ENCODE peak calls at places on chromosomes 3 and 15, in seven cellular contexts. E is AG04450; J is DND-41; B is right atrium auricular region; S is right cardiac atrium; T is sigmoid colon; R is CD4-positive, CD25-positive, alpha-beta regulatory T cell. M is an unnamed sample.

GRCh38 chr3:171001957-171002694 is 24.4 kb downstream of the SLC2A2 start:
- DNase-seq in E (no peak), J (no peak), B (no peak), S (no peak), T (no peak), R (no peak), M (no peak)

GRCh38 chr15:86433983-86434382 is 354.3 kb downstream of the AGBL1 start:
- DNase-seq in E (no peak), J (no peak), B (no peak), S (no peak), T (no peak), R (no peak), M (no peak)

GRCh38 chr3:7669641-7670040 is 808.7 kb downstream of the GRM7 start:
- DNase-seq in E (no peak), J (no peak), B (no peak), S (no peak), T (no peak), R (no peak), M (no peak)

GRCh38 chr15:74384566-74385441 is 17.4 kb upstream of the CYP11A1 start:
- DNase-seq in E (no peak), J (peak; percentile 53), B (no peak), S (peak; percentile 56), T (no peak), R (peak; percentile 44), M (no peak)

GRCh38 chr3:56915969-56916586 is 114.3 kb upstream of the ARHGEF3 start:
- DNase-seq in E (no peak), J (peak; percentile 87), B (no peak), S (no peak), T (no peak), R (peak; percentile 74), M (no peak)

GRCh38 chr3:87225659-87226058 is 1.4 kb upstream of the CHMP2B start:
- DNase-seq in E (no peak), J (no peak), B (no peak), S (peak; percentile 14), T (peak; percentile 76), R (no peak), M (no peak)

GRCh38 chr3:62368705-62369475 is 4.5 kb downstream of the FEZF2 start:
- DNase-seq in E (no peak), J (no peak), B (no peak), S (no peak), T (no peak), R (no peak), M (peak; percentile 22)

GRCh38 chr3:102715030-102715697 is 280.3 kb downstream of the ZPLD1 start:
- DNase-seq in E (no peak), J (no peak), B (no peak), S (no peak), T (no peak), R (no peak), M (no peak)

GRCh38 chr15:92869263-92869940 is 30.7 kb upstream of the CHD2 start:
- DNase-seq in E (no peak), J (no peak), B (no peak), S (no peak), T (no peak), R (no peak), M (no peak)

GRCh38 chr15:62486041-62486440 is 321.0 kb upstream of the C2CD4B start:
- DNase-seq in E (no peak), J (no peak), B (no peak), S (no peak), T (no peak), R (no peak), M (no peak)

GRCh38 chr3:13034109-13034800 is 39.0 kb downstream of the IQSEC1 start:
- DNase-seq in E (no peak), J (no peak), B (no peak), S (no peak), T (no peak), R (no peak), M (no peak)

GRCh38 chr15:66169625-66170024 is 83.9 kb downstream of the MEGF11 start:
- DNase-seq in E (no peak), J (no peak), B (no peak), S (no peak), T (no peak), R (no peak), M (no peak)

GRCh38 chr3:37604336-37604833 is 257.3 kb upstream of the CTDSPL start:
- DNase-seq in E (no peak), J (no peak), B (no peak), S (no peak), T (no peak), R (no peak), M (no peak)

GRCh38 chr15:56821721-56822425 is 88.6 kb upstream of the ZNF280D start:
- DNase-seq in E (peak; percentile 36), J (no peak), B (peak; percentile 63), S (peak; percentile 27), T (peak; percentile 74), R (peak; percentile 49), M (peak; percentile 75)

GRCh38 chr15:70036585-70037343 is 61.0 kb downstream of the TLE3 start:
- DNase-seq in E (no peak), J (no peak), B (no peak), S (no peak), T (no peak), R (no peak), M (no peak)

GRCh38 chr15:93348711-93349110 is 259.7 kb upstream of the RGMA start:
- DNase-seq in E (no peak), J (no peak), B (no peak), S (no peak), T (peak; percentile 4), R (no peak), M (no peak)

GRCh38 chr3:123155471-123156011 is 46.2 kb upstream of the SEC22A start:
- DNase-seq in E (no peak), J (no peak), B (no peak), S (no peak), T (no peak), R (no peak), M (peak; percentile 65)

GRCh38 chr15:78164010-78164409 is 14.8 kb downstream of the IDH3A start:
- DNase-seq in E (no peak), J (no peak), B (no peak), S (no peak), T (no peak), R (no peak), M (no peak)

GRCh38 chr15:69035205-69035917 is 20.9 kb downstream of the NOX5 start:
- DNase-seq in E (no peak), J (no peak), B (peak; percentile 2), S (no peak), T (no peak), R (no peak), M (peak; percentile 46)

GRCh38 chr3:98521897-98522537 is 685 bp downstream of the CLDND1 start:
- DNase-seq in E (peak; percentile 18), J (peak; percentile 46), B (peak; percentile 63), S (peak; percentile 24), T (peak; percentile 68), R (peak; percentile 45), M (peak; percentile 39)

GRCh38 chr3:143056372-143056771 is 55.0 kb downstream of the U2SURP start:
- DNase-seq in E (no peak), J (no peak), B (no peak), S (no peak), T (no peak), R (no peak), M (no peak)

GRCh38 chr3:15750143-15750542 is 47.6 kb downstream of the ANKRD28 start:
- DNase-seq in E (no peak), J (no peak), B (no peak), S (no peak), T (no peak), R (no peak), M (no peak)

GRCh38 chr15:59282515-59283337 is 76.1 kb downstream of the LDHAL6B start:
- DNase-seq in E (no peak), J (no peak), B (no peak), S (no peak), T (no peak), R (no peak), M (no peak)

GRCh38 chr15:34726407-34727100 is 28.2 kb downstream of the GJD2 start:
- DNase-seq in E (peak; percentile 6), J (no peak), B (no peak), S (no peak), T (no peak), R (no peak), M (no peak)

GRCh38 chr3:42179110-42179725 is 86.8 kb downstream of the CCK start:
- DNase-seq in E (peak; percentile 70), J (no peak), B (peak; percentile 73), S (no peak), T (peak; percentile 65), R (no peak), M (no peak)

GRCh38 chr3:11791339-11792200 is 55.1 kb downstream of the TAMM41 start:
- DNase-seq in E (no peak), J (no peak), B (no peak), S (no peak), T (no peak), R (no peak), M (no peak)

GRCh38 chr3:4584537-4585249 is 91.5 kb downstream of the ITPR1 start:
- DNase-seq in E (no peak), J (peak; percentile 41), B (no peak), S (peak; percentile 39), T (peak; percentile 67), R (no peak), M (no peak)

GRCh38 chr3:150096700-150097587 is 126.2 kb upstream of the PFN2 start:
- DNase-seq in E (no peak), J (no peak), B (no peak), S (no peak), T (no peak), R (no peak), M (no peak)
- H3K4me3 ChIP-seq in E (no peak overlapping the region), J (no peak overlapping the region), B (no peak overlapping the region), S (no peak overlapping the region), T (no peak overlapping the region), R (no peak overlapping the region), M (no peak overlapping the region)

GRCh38 chr15:23687143-23687470 is at the start of gene NDN:
- DNase-seq in E (no peak), J (no peak), B (no peak), S (peak; percentile 58), T (peak; percentile 70), R (no peak), M (peak; percentile 37)
- H3K4me3 ChIP-seq in E (peak within 1 kb of the TSS; percentile 66), J (no peak within 1 kb of the TSS), B (peak within 1 kb of the TSS; percentile 46), S (peak within 1 kb of the TSS; percentile 41), T (peak within 1 kb of the TSS; percentile 56), R (no peak within 1 kb of the TSS), M (peak within 1 kb of the TSS; percentile 33)

DNA sequence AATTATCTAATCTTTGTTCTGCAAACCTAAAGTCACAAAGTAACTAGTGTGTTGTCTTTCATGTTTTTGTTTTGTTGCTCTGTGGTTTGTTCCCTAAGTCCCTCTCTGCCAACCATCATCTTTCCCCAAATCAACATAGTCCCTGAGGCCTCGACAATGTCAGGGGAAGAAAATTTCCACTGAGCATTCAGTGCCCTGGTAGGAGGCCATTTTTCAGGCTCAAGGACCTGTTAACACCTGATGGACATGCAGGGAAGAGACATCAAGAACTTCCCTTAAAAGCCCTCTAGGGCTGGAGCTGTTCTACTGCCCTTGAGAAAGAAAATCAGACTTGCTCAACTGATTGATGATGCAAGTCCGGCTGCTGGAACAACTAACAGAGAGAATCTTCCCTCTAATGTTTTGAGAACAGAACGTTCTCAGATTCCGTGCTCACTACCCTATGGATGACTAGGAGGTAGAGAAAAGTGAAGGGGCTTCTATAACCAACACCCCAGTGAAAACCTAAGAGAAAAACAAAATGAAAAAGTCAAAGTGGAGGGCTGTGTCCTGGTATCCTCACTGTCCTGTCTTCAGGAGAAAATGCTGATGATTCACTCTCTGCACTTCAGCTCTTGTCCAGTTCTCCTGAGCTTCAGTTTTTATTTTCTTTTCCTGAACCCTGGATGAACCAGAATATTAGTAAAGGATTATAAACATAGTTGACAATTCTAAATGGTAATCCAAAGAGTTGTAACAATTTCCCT is 373.1 kb downstream of the FOXP1 start:
- DNase-seq in E (no peak), J (no peak), B (peak; percentile 70), S (peak; percentile 30), T (peak; percentile 88), R (no peak), M (no peak)
- H3K4me3 ChIP-seq in E (no peak overlapping the region), J (no peak overlapping the region), B (no peak overlapping the region), S (no peak overlapping the region), T (no peak overlapping the region), R (no peak overlapping the region), M (no peak overlapping the region)

GRCh38 chr15:90953947-90954711 is 555 bp upstream of the RCCD1 start:
- DNase-seq in E (no peak), J (no peak), B (no peak), S (no peak), T (no peak), R (no peak), M (no peak)
- H3K4me3 ChIP-seq in E (no peak overlapping the region), J (peak overlapping the region; percentile 93), B (no peak overlapping the region), S (no peak overlapping the region), T (peak overlapping the region; percentile 93), R (peak overlapping the region; percentile 31), M (peak overlapping the region; percentile 85)